ENCODE peak calls at places on chromosomes 4 and X, in four cellular contexts. E, R, Q and X are unnamed samples.

GRCh38 chr4:59904331-59904730 is 1295.8 kb upstream of the ADGRL3 start:
- DNase-seq in E (no peak), R (no peak), Q (no peak), X (no peak)

GRCh38 chr4:110637408-110638131 is 14.7 kb upstream of the PITX2 start:
- DNase-seq in E (no peak), R (no peak), Q (no peak), X (no peak)

GRCh38 chr4:125266901-125267601 is 47.7 kb upstream of the FAT4 start:
- DNase-seq in E (peak), R (no peak), Q (no peak), X (peak)

GRCh38 chr4:6763330-6763851 is 19.1 kb upstream of the KIAA0232 start:
- DNase-seq in E (no peak), R (peak), Q (no peak), X (no peak)

GRCh38 chr4:138761638-138762205 is 253.9 kb upstream of the NOCT start:
- DNase-seq in E (no peak), R (no peak), Q (no peak), X (no peak)

GRCh38 chrX:18149454-18149853 is 71.2 kb downstream of the BEND2 start:
- DNase-seq in E (no peak), R (no peak), Q (no peak), X (no peak)

GRCh38 chr4:177483271-177483670 is 41.0 kb upstream of the AGA start:
- DNase-seq in E (no peak), R (no peak), Q (no peak), X (no peak)

GRCh38 chr4:36385951-36386561 is 104.6 kb downstream of the DTHD1 start:
- DNase-seq in E (no peak), R (no peak), Q (no peak), X (no peak)

GRCh38 chrX:150324035-150324728 is 38.9 kb upstream of the MAMLD1 start:
- DNase-seq in E (peak), R (no peak), Q (no peak), X (peak)

GRCh38 chr4:129583868-129584267 is 487.9 kb downstream of the C4orf33 start:
- DNase-seq in E (no peak), R (no peak), Q (no peak), X (peak)

GRCh38 chr4:101835121-101835904 is 44.8 kb downstream of the BANK1 start:
- DNase-seq in E (peak), R (no peak), Q (no peak), X (peak)

GRCh38 chr4:40502936-40503335 is 126.7 kb downstream of the RBM47 start:
- DNase-seq in E (no peak), R (no peak), Q (no peak), X (no peak)

GRCh38 chr4:72531768-72532290 is 37.2 kb downstream of the ADAMTS3 start:
- DNase-seq in E (no peak), R (no peak), Q (no peak), X (no peak)

GRCh38 chr4:140239311-140239710 is 85.3 kb upstream of the MAML3 start:
- DNase-seq in E (no peak), R (no peak), Q (no peak), X (no peak)

GRCh38 chrX:84340981-84341380 is 153.0 kb upstream of the RPS6KA6 start:
- DNase-seq in E (peak), R (no peak), Q (no peak), X (peak)

GRCh38 chr4:151012836-151013235 is 2.2 kb downstream of the LRBA start:
- DNase-seq in E (no peak), R (no peak), Q (no peak), X (no peak)

GRCh38 chrX:49675075-49675719 is 20.6 kb downstream of the PAGE1 start:
- DNase-seq in E (no peak), R (no peak), Q (no peak), X (no peak)

GRCh38 chrX:1462596-1463251 is 10.0 kb upstream of the ASMTL start:
- DNase-seq in E (peak), R (peak), Q (no peak), X (no peak)

GRCh38 chr4:151676301-151676700 is 84.5 kb downstream of the GATB start:
- DNase-seq in E (peak), R (no peak), Q (no peak), X (peak)

GRCh38 chr4:68271851-68272756 is 26.6 kb upstream of the TMPRSS11B start:
- DNase-seq in E (peak), R (no peak), Q (no peak), X (peak)

GRCh38 chrX:151680805-151681204 is 14.5 kb upstream of the PRRG3 start:
- DNase-seq in E (peak), R (no peak), Q (no peak), X (no peak)

GRCh38 chr4:69970071-69970470 is 4.5 kb upstream of the CSN2 start:
- DNase-seq in E (no peak), R (no peak), Q (no peak), X (no peak)

GRCh38 chrX:85243761-85244410 is at the start of the genes SATL1 and ZNF711:
- DNase-seq in E (peak), R (peak), Q (peak), X (peak)

GRCh38 chrX:150257348-150258175 is 105.6 kb upstream of the MAMLD1 start:
- DNase-seq in E (no peak), R (no peak), Q (no peak), X (no peak)

GRCh38 chr4:41320786-41321185 is 64.1 kb downstream of the UCHL1 start:
- DNase-seq in E (no peak), R (no peak), Q (no peak), X (no peak)

GRCh38 chr4:169791064-169791463 is 33.3 kb upstream of the HPF1 start:
- DNase-seq in E (no peak), R (no peak), Q (no peak), X (no peak)

GRCh38 chr4:98945297-98945850 is 16.4 kb upstream of the EIF4E start:
- DNase-seq in E (peak), R (no peak), Q (no peak), X (no peak)

GRCh38 chrX:153900806-153901752 is 3.4 kb upstream of the AVPR2 start:
- DNase-seq in E (peak), R (peak), Q (no peak), X (peak)

GRCh38 chr4:118288097-118288496 is 64.7 kb downstream of the PRSS12 start:
- DNase-seq in E (no peak), R (no peak), Q (no peak), X (peak)

GRCh38 chr4:25970241-25970675 is 56.2 kb downstream of the SMIM20 start:
- DNase-seq in E (no peak), R (peak), Q (no peak), X (no peak)

GRCh38 chr4:168304744-168305459 is 13.7 kb downstream of the DDX60 start:
- DNase-seq in E (peak), R (no peak), Q (no peak), X (peak)

GRCh38 chr4:13546855-13547562 is 2.7 kb upstream of the NKX3-2 start:
- DNase-seq in E (no peak), R (no peak), Q (no peak), X (no peak)

GRCh38 chr4:87527446-87528240 is 1.5 kb downstream of the SPARCL1 start:
- DNase-seq in E (no peak), R (no peak), Q (no peak), X (no peak)

GRCh38 chr4:167379433-167379832 is 145.1 kb upstream of the SPOCK3 start:
- DNase-seq in E (no peak), R (no peak), Q (no peak), X (no peak)

GRCh38 chr4:149017022-149017734 is 575.0 kb upstream of the NR3C2 start:
- DNase-seq in E (no peak), R (no peak), Q (no peak), X (no peak)

GRCh38 chrX:47991263-47992092 is 12.3 kb downstream of the ZNF182 start:
- DNase-seq in E (peak), R (no peak), Q (no peak), X (peak)

GRCh38 chr4:147968641-147969040 is 236.8 kb downstream of the ARHGAP10 start:
- DNase-seq in E (no peak), R (no peak), Q (no peak), X (no peak)

GRCh38 chr4:100165809-100166208 is 24.5 kb downstream of the DDIT4L start:
- DNase-seq in E (no peak), R (no peak), Q (no peak), X (no peak)

GRCh38 chr4:121851354-121851753 is 18.9 kb downstream of the BBS7 start:
- DNase-seq in E (no peak), R (no peak), Q (no peak), X (no peak)

GRCh38 chrX:15524417-15524816 is 23.8 kb downstream of the BMX start:
- DNase-seq in E (peak), R (no peak), Q (no peak), X (no peak)

GRCh38 chrX:15522464-15522863 is 21.9 kb downstream of the BMX start:
- DNase-seq in E (no peak), R (no peak), Q (no peak), X (no peak)

GRCh38 chrX:15523088-15523487 is 22.5 kb downstream of the BMX start:
- DNase-seq in E (no peak), R (no peak), Q (no peak), X (no peak)

GRCh38 chrX:15529165-15529564 is 28.6 kb downstream of the BMX start:
- DNase-seq in E (no peak), R (no peak), Q (no peak), X (no peak)

DNA sequence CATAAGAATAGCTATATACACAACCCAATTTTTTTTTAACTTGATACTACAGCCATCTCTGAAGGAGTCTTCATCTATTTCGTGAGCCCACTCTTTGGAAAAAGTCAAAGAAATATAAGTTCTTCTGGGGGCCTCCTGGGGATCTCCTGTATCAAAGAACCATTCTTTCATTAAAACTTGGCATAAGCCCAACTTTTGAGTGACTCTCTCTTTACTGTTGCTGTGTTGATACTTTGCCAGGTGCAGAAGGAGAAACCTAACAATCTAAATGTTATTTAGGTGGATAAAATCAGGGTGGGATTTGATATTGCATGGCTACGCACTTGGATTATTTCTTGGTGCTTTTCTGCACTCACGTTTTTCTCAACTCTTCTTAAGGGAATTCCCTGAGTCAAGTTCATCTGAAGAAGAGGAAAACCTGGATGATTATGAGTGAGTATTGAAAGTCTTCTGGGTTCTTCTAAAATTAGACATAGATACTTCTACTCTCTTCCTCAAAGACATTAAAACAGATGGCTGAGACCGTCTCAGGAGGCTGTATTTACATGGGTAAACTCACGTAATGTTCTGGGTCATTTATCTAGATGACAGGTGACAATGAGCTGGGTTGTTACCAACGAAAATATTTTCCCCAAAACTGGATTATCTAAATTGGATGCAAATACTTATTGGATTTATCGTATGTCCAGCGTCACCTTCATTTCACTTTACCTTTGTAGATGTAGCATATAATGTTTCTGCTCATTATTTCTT is 25.2 kb downstream of the BMX start:
- DNase-seq in E (no peak), R (no peak), Q (no peak), X (no peak)
- H3K4me3 ChIP-seq in E (no peak), R (no peak), Q (no peak), X (no peak)

GRCh38 chr4:1337951-1338751 is 8.9 kb upstream of the UVSSA start:
- DNase-seq in E (no peak), R (peak), Q (no peak), X (no peak)
- H3K4me3 ChIP-seq in E (no peak), R (no peak), Q (no peak), X (no peak)

GRCh38 chr4:184099033-184099432 is 118.6 kb downstream of the ENPP6 start:
- DNase-seq in E (no peak), R (no peak), Q (no peak), X (no peak)

GRCh38 chr4:184096561-184097239 is 121.0 kb downstream of the ENPP6 start:
- DNase-seq in E (no peak), R (no peak), Q (no peak), X (no peak)

GRCh38 chr4:184099541-184099966 is 118.1 kb downstream of the ENPP6 start:
- DNase-seq in E (no peak), R (no peak), Q (no peak), X (no peak)

GRCh38 chr4:184097815-184098214 is 119.9 kb downstream of the ENPP6 start:
- DNase-seq in E (no peak), R (no peak), Q (no peak), X (no peak)

DNA sequence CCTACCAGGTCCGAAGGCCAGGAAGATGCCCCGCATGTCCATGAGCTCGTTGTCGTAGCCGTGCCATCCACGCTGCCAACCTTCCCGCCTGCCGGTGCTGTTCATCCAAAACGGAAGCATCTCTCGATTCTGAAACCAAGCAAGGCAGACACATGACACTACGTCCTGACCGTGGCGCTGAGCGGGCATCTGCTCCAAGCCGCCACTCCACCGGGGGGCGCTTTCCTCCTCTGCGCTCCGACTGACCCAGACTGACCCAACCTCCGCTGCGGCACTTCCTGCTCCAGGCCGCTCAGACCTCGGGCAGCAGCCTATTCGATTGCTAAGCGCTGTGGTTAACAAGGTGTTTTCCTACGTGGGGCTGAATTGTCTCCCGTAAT is 120.4 kb downstream of the ENPP6 start:
- DNase-seq in E (no peak), R (peak), Q (peak), X (no peak)
- H3K4me3 ChIP-seq in E (no peak), R (peak), Q (no peak), X (peak)

DNA sequence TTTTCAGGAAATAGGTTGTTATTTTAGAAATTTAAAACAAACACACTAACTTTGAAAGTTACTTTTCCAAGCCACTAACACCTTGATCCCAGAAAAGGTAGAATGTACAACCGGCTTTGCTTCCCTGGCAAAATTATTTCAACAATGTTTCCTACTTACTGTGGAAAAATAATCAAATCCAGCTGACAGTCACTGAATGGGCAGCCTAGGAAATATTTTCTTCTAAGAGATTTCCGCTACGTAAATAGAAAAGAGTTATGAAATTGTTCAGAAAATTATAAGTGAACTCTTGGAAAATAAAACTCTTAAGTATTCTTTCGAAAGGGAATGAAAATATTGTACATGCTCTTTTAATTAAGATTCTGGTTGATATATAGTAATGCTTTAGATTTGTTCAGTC is 195.7 kb downstream of the GASK1B start:
- DNase-seq in E (no peak), R (no peak), Q (no peak), X (no peak)
- H3K4me3 ChIP-seq in E (no peak), R (no peak), Q (no peak), X (no peak)

GRCh38 chrX:136166221-136166855 is 19.0 kb downstream of the FHL1 start:
- DNase-seq in E (no peak), R (no peak), Q (no peak), X (no peak)

GRCh38 chrX:136168929-136169735 is 21.8 kb downstream of the FHL1 start:
- DNase-seq in E (peak), R (no peak), Q (peak), X (peak)

GRCh38 chrX:136171420-136171819 is 24.1 kb downstream of the FHL1 start:
- DNase-seq in E (no peak), R (no peak), Q (no peak), X (no peak)

GRCh38 chrX:136170109-136170800 is 22.9 kb downstream of the FHL1 start:
- DNase-seq in E (no peak), R (no peak), Q (no peak), X (no peak)
- H3K4me3 ChIP-seq in E (no peak), R (no peak), Q (no peak), X (no peak)

GRCh38 chr4:15413623-15414019 is 14.2 kb upstream of the C1QTNF7 start:
- DNase-seq in E (no peak), R (no peak), Q (no peak), X (no peak)

GRCh38 chr4:15413010-15413622 is 14.7 kb upstream of the C1QTNF7 start:
- DNase-seq in E (no peak), R (no peak), Q (no peak), X (no peak)

GRCh38 chr4:15405069-15405468 is 22.8 kb upstream of the C1QTNF7 start:
- DNase-seq in E (no peak), R (no peak), Q (no peak), X (no peak)

GRCh38 chr4:15414601-15415091 is 13.2 kb upstream of the C1QTNF7 start:
- DNase-seq in E (peak), R (no peak), Q (no peak), X (no peak)

DNA sequence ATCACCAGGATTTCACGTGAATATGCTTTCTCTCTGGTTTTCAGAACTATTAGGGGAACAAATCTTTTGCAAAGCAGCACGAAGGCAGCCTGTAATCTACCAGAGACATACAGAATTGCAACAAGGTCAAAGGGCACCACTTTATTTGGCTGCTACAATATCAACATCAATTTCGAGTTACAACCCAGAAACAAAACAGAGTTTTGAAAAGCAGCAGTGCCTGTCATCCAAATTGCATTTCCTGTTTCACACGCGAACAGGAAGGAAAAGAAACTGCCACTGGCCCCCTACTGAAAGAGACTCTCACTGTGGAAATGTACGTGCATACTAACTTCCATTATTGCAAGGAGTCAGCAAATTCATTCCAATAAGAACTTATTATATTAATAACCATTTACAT is 17.1 kb upstream of the C1QTNF7 start:
- DNase-seq in E (no peak), R (no peak), Q (no peak), X (no peak)
- H3K4me3 ChIP-seq in E (no peak), R (no peak), Q (no peak), X (no peak)